ENCODE peak calls at places on chromosomes 16 and 17, in five cellular contexts. One of them, this sample, is unnamed. For H3K9me3, the result is how much of the 10 kb centered on the place peaks cover.

GRCh38 chr17:20174588-20175265 is 165.6 kb downstream of the SPECC1 start:
- DNase-seq in astrocyte: peak
- DNase-seq in right atrium auricular region: no peak
- DNase-seq in breast epithelium: no peak
- DNase-seq in tibial artery: no peak
- DNase-seq in this sample: no peak

GRCh38 chr17:11372692-11373091 is 131.7 kb downstream of the SHISA6 start:
- DNase-seq in astrocyte: no peak
- DNase-seq in right atrium auricular region: no peak
- DNase-seq in breast epithelium: no peak
- DNase-seq in tibial artery: no peak
- DNase-seq in this sample: no peak

GRCh38 chr16:52114414-52114813 is 432.5 kb downstream of the TOX3 start:
- DNase-seq in astrocyte: no peak
- DNase-seq in right atrium auricular region: no peak
- DNase-seq in breast epithelium: no peak
- DNase-seq in tibial artery: no peak
- DNase-seq in this sample: no peak

GRCh38 chr16:67260426-67261063 is 11.8 kb downstream of the SLC9A5 start:
- DNase-seq in astrocyte: no peak
- DNase-seq in right atrium auricular region: no peak
- DNase-seq in breast epithelium: no peak
- DNase-seq in tibial artery: peak
- DNase-seq in this sample: no peak

GRCh38 chr17:7407483-7408231 is at the start of gene NLGN2:
- DNase-seq in astrocyte: no peak
- DNase-seq in right atrium auricular region: no peak
- DNase-seq in breast epithelium: no peak
- DNase-seq in tibial artery: no peak
- DNase-seq in this sample: no peak

GRCh38 chr16:85557083-85557975 is 55.8 kb upstream of the GSE1 start:
- DNase-seq in astrocyte: no peak
- DNase-seq in right atrium auricular region: no peak
- DNase-seq in breast epithelium: no peak
- DNase-seq in tibial artery: no peak
- DNase-seq in this sample: no peak

GRCh38 chr16:84853534-84853933 is 33.7 kb downstream of the CRISPLD2 start:
- DNase-seq in astrocyte: no peak
- DNase-seq in right atrium auricular region: no peak
- DNase-seq in breast epithelium: no peak
- DNase-seq in tibial artery: no peak
- DNase-seq in this sample: no peak

GRCh38 chr17:59851431-59852375 is 41.0 kb downstream of the TUBD1 start:
- DNase-seq in astrocyte: peak
- DNase-seq in right atrium auricular region: no peak
- DNase-seq in breast epithelium: peak
- DNase-seq in tibial artery: peak
- DNase-seq in this sample: peak

GRCh38 chr17:45127583-45128300 is 4.6 kb downstream of the PLCD3 start:
- DNase-seq in astrocyte: peak
- DNase-seq in right atrium auricular region: peak
- DNase-seq in breast epithelium: peak
- DNase-seq in tibial artery: peak
- DNase-seq in this sample: no peak

GRCh38 chr16:23765933-23766332 is 11.1 kb downstream of the CHP2 start:
- DNase-seq in astrocyte: no peak
- DNase-seq in right atrium auricular region: no peak
- DNase-seq in breast epithelium: no peak
- DNase-seq in tibial artery: no peak
- DNase-seq in this sample: no peak

GRCh38 chr16:28538733-28539596 is at the start of gene NUPR1:
- DNase-seq in astrocyte: peak
- DNase-seq in right atrium auricular region: peak
- DNase-seq in breast epithelium: peak
- DNase-seq in tibial artery: peak
- DNase-seq in this sample: peak

GRCh38 chr16:70437582-70438324 is 1.1 kb downstream of the ST3GAL2 start:
- DNase-seq in astrocyte: peak
- DNase-seq in right atrium auricular region: no peak
- DNase-seq in breast epithelium: no peak
- DNase-seq in tibial artery: no peak
- DNase-seq in this sample: no peak

GRCh38 chr16:20904507-20905079 is 4.0 kb downstream of the LYRM1 start:
- DNase-seq in astrocyte: peak
- DNase-seq in right atrium auricular region: no peak
- DNase-seq in breast epithelium: no peak
- DNase-seq in tibial artery: no peak
- DNase-seq in this sample: no peak

GRCh38 chr17:38440614-38441397 is 12.5 kb downstream of the ARHGAP23 start:
- DNase-seq in astrocyte: no peak
- DNase-seq in right atrium auricular region: no peak
- DNase-seq in breast epithelium: no peak
- DNase-seq in tibial artery: no peak
- DNase-seq in this sample: no peak

GRCh38 chr17:81518785-81519283 is 6.2 kb upstream of the ACTG1 start:
- DNase-seq in astrocyte: no peak
- DNase-seq in right atrium auricular region: no peak
- DNase-seq in breast epithelium: no peak
- DNase-seq in tibial artery: peak
- DNase-seq in this sample: no peak

GRCh38 chr17:51035436-51035835 is 85.2 kb downstream of the SPAG9 start:
- DNase-seq in astrocyte: peak
- DNase-seq in right atrium auricular region: no peak
- DNase-seq in breast epithelium: no peak
- DNase-seq in tibial artery: no peak
- DNase-seq in this sample: peak

GRCh38 chr16:83441523-83441922 is 366.3 kb upstream of the HSBP1 start:
- DNase-seq in astrocyte: peak
- DNase-seq in right atrium auricular region: no peak
- DNase-seq in breast epithelium: no peak
- DNase-seq in tibial artery: no peak
- DNase-seq in this sample: no peak

GRCh38 chr17:40355123-40355803 is 9.3 kb downstream of the GJD3 start:
- DNase-seq in astrocyte: no peak
- DNase-seq in right atrium auricular region: peak
- DNase-seq in breast epithelium: peak
- DNase-seq in tibial artery: peak
- DNase-seq in this sample: no peak

GRCh38 chr17:27109346-27109745 is 184.6 kb upstream of the WSB1 start:
- DNase-seq in astrocyte: no peak
- DNase-seq in right atrium auricular region: no peak
- DNase-seq in breast epithelium: no peak
- DNase-seq in tibial artery: no peak
- DNase-seq in this sample: no peak

GRCh38 chr17:27106982-27107360 is 186.9 kb upstream of the WSB1 start:
- DNase-seq in astrocyte: no peak
- DNase-seq in right atrium auricular region: no peak
- DNase-seq in breast epithelium: no peak
- DNase-seq in tibial artery: no peak
- DNase-seq in this sample: no peak

GRCh38 chr17:27105636-27106035 is 188.3 kb upstream of the WSB1 start:
- DNase-seq in astrocyte: no peak
- DNase-seq in right atrium auricular region: no peak
- DNase-seq in breast epithelium: no peak
- DNase-seq in tibial artery: no peak
- DNase-seq in this sample: no peak

GRCh38 chr17:27106347-27106981 is 187.4 kb upstream of the WSB1 start:
- DNase-seq in astrocyte: no peak
- DNase-seq in right atrium auricular region: no peak
- DNase-seq in breast epithelium: no peak
- DNase-seq in tibial artery: no peak
- DNase-seq in this sample: no peak
- H3K9me3 ChIP-seq in astrocyte: under half
- H3K9me3 ChIP-seq in right atrium auricular region: under half
- H3K9me3 ChIP-seq in breast epithelium: under half
- H3K9me3 ChIP-seq in tibial artery: under half
- H3K9me3 ChIP-seq in this sample: under half

GRCh38 chr17:22464041-22464440 is 771.7 kb downstream of the KCNJ18 start:
- DNase-seq in astrocyte: no peak
- DNase-seq in right atrium auricular region: no peak
- DNase-seq in breast epithelium: no peak
- DNase-seq in tibial artery: no peak
- DNase-seq in this sample: no peak

GRCh38 chr17:22467720-22468119 is 775.4 kb downstream of the KCNJ18 start:
- DNase-seq in astrocyte: no peak
- DNase-seq in right atrium auricular region: no peak
- DNase-seq in breast epithelium: no peak
- DNase-seq in tibial artery: no peak
- DNase-seq in this sample: no peak

GRCh38 chr17:22469941-22470340 is 777.6 kb downstream of the KCNJ18 start:
- DNase-seq in astrocyte: no peak
- DNase-seq in right atrium auricular region: no peak
- DNase-seq in breast epithelium: no peak
- DNase-seq in tibial artery: no peak
- DNase-seq in this sample: no peak

GRCh38 chr17:22470411-22471175 is 778.3 kb downstream of the KCNJ18 start:
- DNase-seq in astrocyte: no peak
- DNase-seq in right atrium auricular region: no peak
- DNase-seq in breast epithelium: no peak
- DNase-seq in tibial artery: no peak
- DNase-seq in this sample: no peak

GRCh38 chr17:22469101-22469880 is 777.0 kb downstream of the KCNJ18 start:
- DNase-seq in astrocyte: no peak
- DNase-seq in right atrium auricular region: no peak
- DNase-seq in breast epithelium: no peak
- DNase-seq in tibial artery: no peak
- DNase-seq in this sample: no peak
- H3K9me3 ChIP-seq in astrocyte: under half
- H3K9me3 ChIP-seq in right atrium auricular region: under half
- H3K9me3 ChIP-seq in breast epithelium: under half
- H3K9me3 ChIP-seq in tibial artery: under half
- H3K9me3 ChIP-seq in this sample: under half

GRCh38 chr17:29905879-29906167 is 24.2 kb downstream of the SSH2 start:
- DNase-seq in astrocyte: no peak
- DNase-seq in right atrium auricular region: no peak
- DNase-seq in breast epithelium: no peak
- DNase-seq in tibial artery: no peak
- DNase-seq in this sample: no peak
- H3K9me3 ChIP-seq in astrocyte: under half
- H3K9me3 ChIP-seq in right atrium auricular region: under half
- H3K9me3 ChIP-seq in breast epithelium: under half
- H3K9me3 ChIP-seq in tibial artery: under half
- H3K9me3 ChIP-seq in this sample: under half

GRCh38 chr17:22301353-22301745 is 609.0 kb downstream of the KCNJ18 start:
- DNase-seq in astrocyte: no peak
- DNase-seq in right atrium auricular region: no peak
- DNase-seq in breast epithelium: no peak
- DNase-seq in tibial artery: no peak
- DNase-seq in this sample: no peak
- H3K9me3 ChIP-seq in astrocyte: under half
- H3K9me3 ChIP-seq in right atrium auricular region: under half
- H3K9me3 ChIP-seq in breast epithelium: under half
- H3K9me3 ChIP-seq in tibial artery: under half
- H3K9me3 ChIP-seq in this sample: half or more

DNA sequence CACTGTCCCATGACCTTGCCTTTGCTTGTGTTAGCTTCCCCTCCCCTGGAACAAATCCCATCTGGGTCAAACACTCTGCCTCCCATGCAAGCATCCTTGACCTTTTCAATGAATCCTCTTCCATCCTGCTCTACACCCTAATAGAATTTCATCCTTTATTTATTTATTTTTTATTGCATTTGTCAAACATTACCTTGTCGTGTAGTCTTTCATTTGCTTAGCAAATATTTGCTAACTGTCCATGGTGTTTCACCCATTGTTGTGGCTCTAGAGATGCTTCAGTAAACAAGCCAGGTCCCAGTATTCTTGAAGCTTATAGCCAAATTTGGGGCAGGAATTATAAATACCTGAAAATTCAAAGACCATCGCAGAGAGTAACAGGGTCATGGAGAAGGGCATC is 51.0 kb upstream of the MRTFB start:
- DNase-seq in astrocyte: no peak
- DNase-seq in right atrium auricular region: no peak
- DNase-seq in breast epithelium: no peak
- DNase-seq in tibial artery: no peak
- DNase-seq in this sample: no peak
- H3K9me3 ChIP-seq in astrocyte: under half
- H3K9me3 ChIP-seq in right atrium auricular region: under half
- H3K9me3 ChIP-seq in breast epithelium: under half
- H3K9me3 ChIP-seq in tibial artery: under half
- H3K9me3 ChIP-seq in this sample: under half

DNA sequence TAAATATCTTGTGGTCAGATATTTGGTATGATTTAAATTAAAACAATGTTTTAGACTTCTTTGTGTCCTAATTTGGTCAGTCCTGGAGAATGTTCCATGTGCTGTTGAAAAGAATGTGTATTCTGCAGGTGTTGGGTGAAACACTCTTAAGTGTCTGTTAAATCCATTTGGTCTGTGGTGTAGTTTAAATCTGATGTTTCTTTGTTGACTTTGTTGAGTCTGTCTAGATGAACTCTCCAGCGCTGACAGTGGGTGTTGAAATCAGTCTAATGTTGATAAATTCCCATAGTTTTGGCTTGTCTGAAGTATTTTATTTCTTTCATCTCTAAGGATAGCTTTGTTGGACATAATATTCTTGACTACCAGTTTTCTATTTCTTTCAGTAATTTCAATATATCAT is 18.8 kb downstream of the TANC2 start:
- DNase-seq in astrocyte: peak
- DNase-seq in right atrium auricular region: no peak
- DNase-seq in breast epithelium: no peak
- DNase-seq in tibial artery: no peak
- DNase-seq in this sample: no peak
- H3K9me3 ChIP-seq in astrocyte: under half
- H3K9me3 ChIP-seq in right atrium auricular region: under half
- H3K9me3 ChIP-seq in breast epithelium: under half
- H3K9me3 ChIP-seq in tibial artery: under half
- H3K9me3 ChIP-seq in this sample: under half

DNA sequence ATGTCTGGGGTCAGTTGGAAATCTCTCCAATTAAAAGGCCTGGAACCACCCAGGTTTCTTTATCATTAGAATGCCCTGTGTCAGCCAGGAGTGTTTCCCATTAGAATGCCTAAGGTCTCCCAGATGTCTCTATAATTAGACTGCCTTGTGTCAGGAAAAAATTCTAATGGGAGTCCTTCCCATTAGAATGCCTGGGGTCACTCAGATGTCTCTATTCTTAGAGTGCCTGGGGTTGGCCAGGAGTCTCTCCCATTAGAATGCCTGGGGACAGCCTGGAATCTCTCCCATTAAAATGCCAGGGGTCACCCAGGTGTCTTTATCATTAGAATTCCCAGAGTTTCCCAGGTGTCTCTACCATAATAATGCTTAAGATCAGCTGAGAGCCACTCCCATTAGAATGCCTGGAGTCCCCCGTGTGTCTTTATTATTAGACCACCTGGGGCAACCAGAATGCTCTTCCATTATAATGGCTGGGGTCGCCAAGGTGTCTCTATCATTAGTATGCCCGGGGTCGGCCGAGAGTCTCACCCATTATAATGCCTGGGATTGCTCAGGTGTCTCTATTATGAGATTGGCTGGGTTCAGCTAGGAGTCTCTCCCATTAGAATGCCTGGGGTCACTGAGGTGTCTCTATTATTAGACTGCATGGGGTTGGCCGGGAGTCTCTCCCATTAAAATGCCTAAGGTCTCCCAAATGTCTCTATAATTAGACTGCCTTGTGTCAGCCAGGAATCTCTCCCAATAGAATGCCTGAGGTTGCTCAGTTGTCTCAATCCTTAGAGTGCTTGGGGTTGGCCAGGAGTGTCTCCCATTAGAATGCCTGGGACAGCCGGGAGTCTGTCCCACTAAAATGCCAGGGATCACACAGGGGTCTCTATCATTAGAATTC is 2254.6 kb downstream of the TP53TG3F start:
- DNase-seq in astrocyte: no peak
- DNase-seq in right atrium auricular region: peak
- DNase-seq in breast epithelium: no peak
- DNase-seq in tibial artery: no peak
- DNase-seq in this sample: no peak
- H3K9me3 ChIP-seq in astrocyte: under half
- H3K9me3 ChIP-seq in right atrium auricular region: under half
- H3K9me3 ChIP-seq in breast epithelium: under half
- H3K9me3 ChIP-seq in tibial artery: under half
- H3K9me3 ChIP-seq in this sample: under half

This sample was measured in AG04450.